ENCODE peak calls at places on chromosome 9, in six cellular contexts. P, G, H, X, U and M are unnamed samples.

GRCh38 chr9:131530930-131531832 is at the start of gene UCK1:
- DNase-seq in P (peak; percentile 69), H (peak; percentile 86), X (peak; percentile 67), U (peak; percentile 90), G (peak; percentile 11), M (peak; percentile 87)

GRCh38 chr9:134146774-134147493 is 11.1 kb downstream of the WDR5 start:
- DNase-seq in G (no peak), P (peak; percentile 66), U (no peak), H (no peak), X (no peak), M (no peak)

GRCh38 chr9:95379630-95380029 is 62.1 kb upstream of the FANCC start:
- DNase-seq in H (no peak), X (no peak), G (no peak), U (no peak), P (no peak), M (no peak)

GRCh38 chr9:4297151-4297794 is 2.6 kb downstream of the GLIS3 start:
- DNase-seq in H (peak; percentile 82), G (peak; percentile 73), U (peak; percentile 87), X (peak; percentile 83), P (peak; percentile 84), M (peak; percentile 90)

GRCh38 chr9:131758972-131759647 is 19.2 kb upstream of the RAPGEF1 start:
- DNase-seq in U (no peak), X (peak; percentile 50), G (no peak), P (peak; percentile 46), H (no peak), M (no peak)

GRCh38 chr9:12640021-12640587 is 53.1 kb upstream of the TYRP1 start:
- DNase-seq in U (peak; percentile 4), X (peak; percentile 43), P (peak; percentile 35), H (no peak), G (peak; percentile 42), M (peak; percentile 63)

GRCh38 chr9:121305269-121305994 is 37.5 kb downstream of the GSN start:
- DNase-seq in P (no peak), H (no peak), G (no peak), X (no peak), U (no peak), M (no peak)

GRCh38 chr9:88721028-88721427 is 186.1 kb downstream of the NXNL2 start:
- DNase-seq in H (no peak), P (no peak), X (no peak), U (no peak), G (no peak), M (no peak)

GRCh38 chr9:86454701-86455402 is 100.6 kb upstream of the TUT7 start:
- DNase-seq in G (no peak), P (peak; percentile 9), H (no peak), U (no peak), X (no peak), M (no peak)

GRCh38 chr9:63816742-63817621 is 1468.0 kb downstream of the FOXD4L5 start:
- DNase-seq in U (no peak), X (no peak), G (peak; percentile 80), H (peak; percentile 95), P (peak; percentile 99), M (peak; percentile 68)

GRCh38 chr9:134442486-134443168 is 116.4 kb downstream of the RXRA start:
- DNase-seq in X (no peak), U (no peak), H (no peak), P (no peak), G (no peak), M (peak; percentile 66)

GRCh38 chr9:97880336-97880735 is 27.3 kb downstream of the FOXE1 start:
- DNase-seq in X (no peak), U (no peak), H (no peak), G (no peak), P (no peak), M (peak; percentile 42)

GRCh38 chr9:126506361-126507317 is 107.1 kb upstream of the LMX1B start:
- DNase-seq in U (no peak), H (peak; percentile 51), G (no peak), P (no peak), X (no peak), M (no peak)

GRCh38 chr9:70020217-70020616 is 23.4 kb upstream of the MAMDC2 start:
- DNase-seq in P (no peak), U (no peak), X (no peak), G (no peak), H (no peak), M (no peak)

GRCh38 chr9:76932778-76933177 is 26.9 kb upstream of the PRUNE2 start:
- DNase-seq in X (no peak), P (no peak), G (no peak), H (no peak), U (no peak), M (peak; percentile 76)

GRCh38 chr9:136484153-136485048 is 1.6 kb upstream of the SEC16A start:
- DNase-seq in H (peak; percentile 64), U (no peak), G (no peak), P (peak; percentile 72), X (no peak), M (no peak)

GRCh38 chr9:136189394-136190236 is 15.3 kb downstream of the LHX3 start:
- DNase-seq in U (no peak), X (peak; percentile 54), G (no peak), H (no peak), P (no peak), M (no peak)

GRCh38 chr9:3224931-3225330 is 300.9 kb downstream of the RFX3 start:
- DNase-seq in G (no peak), H (no peak), P (no peak), X (no peak), U (no peak), M (peak; percentile 21)

GRCh38 chr9:95140821-95141220 is 176.7 kb downstream of the FANCC start:
- DNase-seq in U (no peak), X (no peak), G (no peak), P (no peak), H (no peak), M (no peak)

GRCh38 chr9:132411091-132411508 is 1.1 kb downstream of the CFAP77 start:
- DNase-seq in P (peak; percentile 52), H (peak; percentile 60), U (peak; percentile 69), X (no peak), G (no peak), M (peak; percentile 70)

GRCh38 chr9:4489562-4489918 is 728 bp upstream of the SLC1A1 start:
- DNase-seq in U (peak; percentile 42), G (no peak), P (no peak), X (no peak), H (no peak), M (peak; percentile 39)

GRCh38 chr9:84953797-84954695 is 284.5 kb downstream of the NTRK2 start:
- DNase-seq in P (peak; percentile 73), X (peak; percentile 18), H (peak; percentile 75), U (peak; percentile 78), G (peak; percentile 15), M (peak; percentile 78)

GRCh38 chr9:124495105-124496074 is 11.8 kb downstream of the NR5A1 start:
- DNase-seq in P (no peak), X (no peak), G (no peak), H (no peak), U (no peak), M (no peak)

GRCh38 chr9:4891674-4892073 is 93.4 kb upstream of the JAK2 start:
- DNase-seq in U (no peak), P (no peak), H (no peak), X (no peak), G (no peak), M (no peak)

GRCh38 chr9:136199391-136200288 is 5.3 kb downstream of the LHX3 start:
- DNase-seq in U (no peak), X (no peak), P (no peak), G (no peak), H (no peak), M (no peak)

GRCh38 chr9:134213508-134214394 is 49.4 kb upstream of the RNU6ATAC start:
- DNase-seq in U (no peak), X (no peak), P (no peak), H (peak; percentile 22), G (no peak), M (no peak)

GRCh38 chr9:110427497-110428104 is 89.9 kb upstream of the TXNDC8 start:
- DNase-seq in P (peak; percentile 12), U (peak; percentile 34), H (peak; percentile 53), X (peak; percentile 26), G (no peak), M (peak; percentile 52)

GRCh38 chr9:22052376-22052945 is 43.4 kb upstream of the CDKN2B start:
- DNase-seq in P (peak; percentile 100), X (no peak), G (peak; percentile 99), H (no peak), U (no peak), M (peak; percentile 91)